ENCODE peak calls at places on chromosomes 4 and X, in seven cellular contexts. One of them, this sample, is unnamed.

GRCh38 chr4:7651461-7651921 is 216.8 kb upstream of the PSAPL1 start:
- DNase-seq in gastrocnemius medialis: no peak
- DNase-seq in mucosa of descending colon: no peak
- DNase-seq in endothelial cell of umbilical vein: no peak
- DNase-seq in colonic mucosa: no peak
- DNase-seq in heart left ventricle: no peak
- DNase-seq in SJSA1: no peak
- DNase-seq in this sample: no peak

GRCh38 chr4:88791274-88791673 is 93.6 kb upstream of the NAP1L5 start:
- DNase-seq in gastrocnemius medialis: no peak
- DNase-seq in mucosa of descending colon: no peak
- DNase-seq in endothelial cell of umbilical vein: peak; percentile 44
- DNase-seq in colonic mucosa: no peak
- DNase-seq in heart left ventricle: no peak
- DNase-seq in SJSA1: peak; percentile 14
- DNase-seq in this sample: no peak

GRCh38 chr4:138111462-138112000 is 130.6 kb downstream of the SLC7A11 start:
- DNase-seq in gastrocnemius medialis: no peak
- DNase-seq in mucosa of descending colon: no peak
- DNase-seq in endothelial cell of umbilical vein: peak; percentile 74
- DNase-seq in colonic mucosa: no peak
- DNase-seq in heart left ventricle: no peak
- DNase-seq in SJSA1: peak; percentile 96
- DNase-seq in this sample: no peak

GRCh38 chr4:111685205-111685604 is 460.0 kb upstream of the FAM241A start:
- DNase-seq in gastrocnemius medialis: no peak
- DNase-seq in mucosa of descending colon: no peak
- DNase-seq in endothelial cell of umbilical vein: no peak
- DNase-seq in colonic mucosa: no peak
- DNase-seq in heart left ventricle: no peak
- DNase-seq in SJSA1: no peak
- DNase-seq in this sample: no peak

GRCh38 chrX:15334561-15334960 is 762 bp downstream of the PIGA start:
- DNase-seq in gastrocnemius medialis: no peak
- DNase-seq in mucosa of descending colon: peak; percentile 2
- DNase-seq in endothelial cell of umbilical vein: no peak
- DNase-seq in colonic mucosa: no peak
- DNase-seq in heart left ventricle: no peak
- DNase-seq in SJSA1: peak; percentile 10
- DNase-seq in this sample: peak; percentile 11

GRCh38 chr4:2494992-2495391 is 26.1 kb downstream of the RNF4 start:
- DNase-seq in gastrocnemius medialis: no peak
- DNase-seq in mucosa of descending colon: no peak
- DNase-seq in endothelial cell of umbilical vein: no peak
- DNase-seq in colonic mucosa: no peak
- DNase-seq in heart left ventricle: peak; percentile 44
- DNase-seq in SJSA1: no peak
- DNase-seq in this sample: no peak

GRCh38 chr4:52926575-52926974 is 64.5 kb downstream of the RASL11B start:
- DNase-seq in gastrocnemius medialis: no peak
- DNase-seq in mucosa of descending colon: no peak
- DNase-seq in endothelial cell of umbilical vein: no peak
- DNase-seq in colonic mucosa: no peak
- DNase-seq in heart left ventricle: no peak
- DNase-seq in SJSA1: no peak
- DNase-seq in this sample: no peak

GRCh38 chrX:103157511-103158316 is 57.2 kb upstream of the BEX4 start:
- DNase-seq in gastrocnemius medialis: no peak
- DNase-seq in mucosa of descending colon: peak; percentile 40
- DNase-seq in endothelial cell of umbilical vein: peak; percentile 58
- DNase-seq in colonic mucosa: peak; percentile 40
- DNase-seq in heart left ventricle: no peak
- DNase-seq in SJSA1: peak; percentile 5
- DNase-seq in this sample: peak; percentile 4

GRCh38 chrX:39196192-39197102 is 395.2 kb downstream of the MID1IP1 start:
- DNase-seq in gastrocnemius medialis: peak; percentile 25
- DNase-seq in mucosa of descending colon: peak; percentile 13
- DNase-seq in endothelial cell of umbilical vein: no peak
- DNase-seq in colonic mucosa: no peak
- DNase-seq in heart left ventricle: no peak
- DNase-seq in SJSA1: peak; percentile 61
- DNase-seq in this sample: no peak

GRCh38 chrX:133654801-133655200 is 239.5 kb upstream of the GPC4 start:
- DNase-seq in gastrocnemius medialis: no peak
- DNase-seq in mucosa of descending colon: no peak
- DNase-seq in endothelial cell of umbilical vein: no peak
- DNase-seq in colonic mucosa: no peak
- DNase-seq in heart left ventricle: no peak
- DNase-seq in SJSA1: no peak
- DNase-seq in this sample: no peak

GRCh38 chr4:7945709-7946380 is 6.2 kb upstream of the AFAP1 start:
- DNase-seq in gastrocnemius medialis: no peak
- DNase-seq in mucosa of descending colon: no peak
- DNase-seq in endothelial cell of umbilical vein: no peak
- DNase-seq in colonic mucosa: no peak
- DNase-seq in heart left ventricle: no peak
- DNase-seq in SJSA1: no peak
- DNase-seq in this sample: no peak

GRCh38 chr4:127889903-127890302 is 9.2 kb downstream of the PLK4 start:
- DNase-seq in gastrocnemius medialis: no peak
- DNase-seq in mucosa of descending colon: no peak
- DNase-seq in endothelial cell of umbilical vein: no peak
- DNase-seq in colonic mucosa: no peak
- DNase-seq in heart left ventricle: no peak
- DNase-seq in SJSA1: no peak
- DNase-seq in this sample: no peak

GRCh38 chr4:88522702-88523324 is 763 bp downstream of the PYURF start:
- DNase-seq in gastrocnemius medialis: peak; percentile 5
- DNase-seq in mucosa of descending colon: peak; percentile 53
- DNase-seq in endothelial cell of umbilical vein: peak; percentile 54
- DNase-seq in colonic mucosa: peak; percentile 47
- DNase-seq in heart left ventricle: peak; percentile 40
- DNase-seq in SJSA1: peak; percentile 50
- DNase-seq in this sample: peak; percentile 39

GRCh38 chr4:70849277-70849676 is 9.6 kb upstream of the GRSF1 start:
- DNase-seq in gastrocnemius medialis: no peak
- DNase-seq in mucosa of descending colon: no peak
- DNase-seq in endothelial cell of umbilical vein: no peak
- DNase-seq in colonic mucosa: no peak
- DNase-seq in heart left ventricle: no peak
- DNase-seq in SJSA1: no peak
- DNase-seq in this sample: no peak

GRCh38 chrX:131288738-131289511 is at the start of gene IGSF1:
- DNase-seq in gastrocnemius medialis: no peak
- DNase-seq in mucosa of descending colon: peak; percentile 14
- DNase-seq in endothelial cell of umbilical vein: no peak
- DNase-seq in colonic mucosa: no peak
- DNase-seq in heart left ventricle: peak; percentile 43
- DNase-seq in SJSA1: no peak
- DNase-seq in this sample: no peak

GRCh38 chr4:149993030-149993429 is 85.2 kb upstream of the DCLK2 start:
- DNase-seq in gastrocnemius medialis: no peak
- DNase-seq in mucosa of descending colon: no peak
- DNase-seq in endothelial cell of umbilical vein: no peak
- DNase-seq in colonic mucosa: no peak
- DNase-seq in heart left ventricle: no peak
- DNase-seq in SJSA1: no peak
- DNase-seq in this sample: no peak

GRCh38 chrX:113033966-113034680 is 193.5 kb upstream of the AMOT start:
- DNase-seq in gastrocnemius medialis: no peak
- DNase-seq in mucosa of descending colon: no peak
- DNase-seq in endothelial cell of umbilical vein: no peak
- DNase-seq in colonic mucosa: no peak
- DNase-seq in heart left ventricle: no peak
- DNase-seq in SJSA1: no peak
- DNase-seq in this sample: peak; percentile 34

GRCh38 chr4:103915224-103915869 is 195.6 kb upstream of the TACR3 start:
- DNase-seq in gastrocnemius medialis: no peak
- DNase-seq in mucosa of descending colon: peak; percentile 5
- DNase-seq in endothelial cell of umbilical vein: peak; percentile 3
- DNase-seq in colonic mucosa: no peak
- DNase-seq in heart left ventricle: no peak
- DNase-seq in SJSA1: peak; percentile 7
- DNase-seq in this sample: no peak

GRCh38 chr4:79446145-79446544 is 38.1 kb upstream of the GK2 start:
- DNase-seq in gastrocnemius medialis: no peak
- DNase-seq in mucosa of descending colon: no peak
- DNase-seq in endothelial cell of umbilical vein: no peak
- DNase-seq in colonic mucosa: no peak
- DNase-seq in heart left ventricle: no peak
- DNase-seq in SJSA1: no peak
- DNase-seq in this sample: no peak

GRCh38 chr4:121227254-121227867 is 63.2 kb upstream of the TNIP3 start:
- DNase-seq in gastrocnemius medialis: no peak
- DNase-seq in mucosa of descending colon: no peak
- DNase-seq in endothelial cell of umbilical vein: no peak
- DNase-seq in colonic mucosa: no peak
- DNase-seq in heart left ventricle: no peak
- DNase-seq in SJSA1: no peak
- DNase-seq in this sample: no peak

GRCh38 chrX:147342197-147342596 is 527.7 kb upstream of the CXorf51A start:
- DNase-seq in gastrocnemius medialis: no peak
- DNase-seq in mucosa of descending colon: no peak
- DNase-seq in endothelial cell of umbilical vein: no peak
- DNase-seq in colonic mucosa: no peak
- DNase-seq in heart left ventricle: no peak
- DNase-seq in SJSA1: no peak
- DNase-seq in this sample: no peak

GRCh38 chrX:24156177-24156576 is 6.6 kb downstream of the ZFX start:
- DNase-seq in gastrocnemius medialis: no peak
- DNase-seq in mucosa of descending colon: no peak
- DNase-seq in endothelial cell of umbilical vein: no peak
- DNase-seq in colonic mucosa: no peak
- DNase-seq in heart left ventricle: no peak
- DNase-seq in SJSA1: no peak
- DNase-seq in this sample: no peak
- H3K4me1 ChIP-seq in gastrocnemius medialis: peaks cover 41% of the 10 kb centered on the region
- H3K4me1 ChIP-seq in mucosa of descending colon: no peaks in the 10 kb centered on the region
- H3K4me1 ChIP-seq in endothelial cell of umbilical vein: peaks cover 24% of the 10 kb centered on the region
- H3K4me1 ChIP-seq in colonic mucosa: no peaks in the 10 kb centered on the region
- H3K4me1 ChIP-seq in heart left ventricle: peaks cover 83% of the 10 kb centered on the region
- H3K4me1 ChIP-seq in SJSA1: peaks cover 18% of the 10 kb centered on the region
- H3K4me1 ChIP-seq in this sample: peaks cover 38% of the 10 kb centered on the region

GRCh38 chrX:106170318-106170717 is 2.2 kb downstream of the PWWP3B start:
- DNase-seq in gastrocnemius medialis: no peak
- DNase-seq in mucosa of descending colon: peak; percentile 15
- DNase-seq in endothelial cell of umbilical vein: no peak
- DNase-seq in colonic mucosa: no peak
- DNase-seq in heart left ventricle: no peak
- DNase-seq in SJSA1: no peak
- DNase-seq in this sample: no peak

GRCh38 chrX:106171293-106171692 is 3.2 kb downstream of the PWWP3B start:
- DNase-seq in gastrocnemius medialis: no peak
- DNase-seq in mucosa of descending colon: no peak
- DNase-seq in endothelial cell of umbilical vein: no peak
- DNase-seq in colonic mucosa: no peak
- DNase-seq in heart left ventricle: no peak
- DNase-seq in SJSA1: no peak
- DNase-seq in this sample: no peak

DNA sequence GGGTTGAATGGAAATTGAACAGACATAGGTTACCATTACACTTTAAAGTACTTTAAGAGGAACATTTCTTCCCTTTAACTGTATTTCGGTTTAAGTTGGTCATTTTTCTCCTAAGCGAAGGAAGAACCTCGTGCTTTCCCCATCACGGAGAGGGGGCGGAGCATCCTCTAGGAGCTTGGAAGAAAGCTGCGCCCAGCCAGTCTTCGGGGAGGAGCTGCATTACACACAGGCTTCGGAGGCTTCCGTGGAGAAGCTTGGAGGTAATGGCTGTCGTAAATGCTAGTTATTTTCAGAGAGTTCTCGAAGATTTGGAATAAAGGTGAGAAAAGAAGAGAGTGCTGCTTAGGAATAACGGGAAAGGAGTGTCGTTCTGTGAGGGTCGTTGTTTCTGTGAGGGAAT is at the start of gene PWWP3B:
- DNase-seq in gastrocnemius medialis: no peak
- DNase-seq in mucosa of descending colon: peak; percentile 41
- DNase-seq in endothelial cell of umbilical vein: no peak
- DNase-seq in colonic mucosa: peak; percentile 45
- DNase-seq in heart left ventricle: no peak
- DNase-seq in SJSA1: no peak
- DNase-seq in this sample: no peak
- H3K4me3 ChIP-seq in gastrocnemius medialis: no peak within 1 kb of the TSS
- H3K4me3 ChIP-seq in mucosa of descending colon: no peak within 1 kb of the TSS
- H3K4me3 ChIP-seq in endothelial cell of umbilical vein: no peak within 1 kb of the TSS
- H3K4me3 ChIP-seq in colonic mucosa: no peak within 1 kb of the TSS
- H3K4me3 ChIP-seq in heart left ventricle: peak within 1 kb of the TSS; percentile 23
- H3K4me3 ChIP-seq in SJSA1: no peak within 1 kb of the TSS
- H3K4me3 ChIP-seq in this sample: peak within 1 kb of the TSS; percentile 33

DNA sequence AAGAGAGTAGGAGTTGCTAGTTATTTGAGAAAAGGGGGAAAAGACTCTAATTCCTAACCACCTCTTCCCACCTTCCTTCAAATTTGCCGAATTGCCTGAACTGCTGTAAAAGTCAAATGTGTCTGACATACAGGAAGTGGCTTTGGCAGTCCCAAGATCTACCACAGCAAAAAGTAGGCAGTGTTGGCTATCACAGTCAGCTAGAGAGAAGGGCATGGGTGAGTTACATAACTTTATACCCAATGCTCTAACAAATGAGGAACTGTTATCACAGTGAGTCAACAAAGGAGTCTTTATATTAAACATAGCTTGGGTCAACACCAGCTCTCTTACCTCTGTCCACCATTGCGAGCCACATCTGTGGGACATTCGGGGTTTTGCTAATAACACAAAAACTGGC is 2.4 kb upstream of the MBNL3 start:
- DNase-seq in gastrocnemius medialis: no peak
- DNase-seq in mucosa of descending colon: peak; percentile 51
- DNase-seq in endothelial cell of umbilical vein: no peak
- DNase-seq in colonic mucosa: peak; percentile 34
- DNase-seq in heart left ventricle: no peak
- DNase-seq in SJSA1: no peak
- DNase-seq in this sample: peak; percentile 30
- H3K4me1 ChIP-seq in gastrocnemius medialis: peaks cover 6% of the 10 kb centered on the region
- H3K4me1 ChIP-seq in mucosa of descending colon: peaks cover 11% of the 10 kb centered on the region
- H3K4me1 ChIP-seq in endothelial cell of umbilical vein: peaks cover 3% of the 10 kb centered on the region
- H3K4me1 ChIP-seq in colonic mucosa: no peaks in the 10 kb centered on the region
- H3K4me1 ChIP-seq in heart left ventricle: peaks cover 18% of the 10 kb centered on the region
- H3K4me1 ChIP-seq in SJSA1: peaks cover 11% of the 10 kb centered on the region
- H3K4me1 ChIP-seq in this sample: peaks cover 27% of the 10 kb centered on the region

DNA sequence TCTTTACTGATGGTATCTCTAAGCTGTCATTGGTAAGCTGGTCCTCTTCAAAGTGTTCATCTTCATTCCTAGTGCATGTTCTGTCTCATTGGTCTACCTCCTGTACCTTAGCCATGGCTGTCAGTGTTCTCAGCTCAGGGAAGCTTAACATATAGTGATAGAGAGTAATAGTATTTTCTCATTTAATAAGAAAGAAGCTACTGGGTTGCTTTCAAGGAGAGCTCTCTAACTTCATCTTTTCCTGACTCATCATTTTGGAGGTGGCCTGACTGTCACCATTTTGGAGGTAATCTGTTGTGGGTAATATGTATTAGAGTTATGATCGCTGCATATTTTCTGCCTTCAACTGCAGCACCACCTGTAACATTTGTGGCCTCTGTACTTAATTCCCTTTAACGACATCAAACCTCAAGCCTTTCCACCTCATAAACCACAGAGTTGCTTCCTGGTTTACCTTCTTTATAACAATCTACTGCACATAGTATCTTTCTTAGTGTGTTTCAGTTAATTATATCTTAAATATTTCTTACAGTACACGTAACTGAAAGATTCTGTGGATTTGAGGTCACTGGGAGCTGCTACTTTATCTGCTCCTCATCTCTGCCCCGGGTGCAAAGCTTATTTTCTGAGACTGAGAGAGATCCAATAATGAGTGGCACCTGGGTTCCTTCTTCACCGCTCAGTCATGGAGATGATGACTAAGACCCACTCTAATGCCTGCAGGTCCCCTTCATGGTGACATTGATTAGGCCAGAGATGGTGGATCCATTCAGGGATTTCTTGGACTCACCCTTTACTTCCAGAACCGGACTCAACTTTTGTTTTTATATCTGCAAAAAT is 474.1 kb upstream of the TECRL start:
- DNase-seq in gastrocnemius medialis: no peak
- DNase-seq in mucosa of descending colon: no peak
- DNase-seq in endothelial cell of umbilical vein: no peak
- DNase-seq in colonic mucosa: no peak
- DNase-seq in heart left ventricle: no peak
- DNase-seq in SJSA1: no peak
- DNase-seq in this sample: no peak
- H3K4me3 ChIP-seq in gastrocnemius medialis: no peak overlapping the region
- H3K4me3 ChIP-seq in mucosa of descending colon: no peak overlapping the region
- H3K4me3 ChIP-seq in endothelial cell of umbilical vein: no peak overlapping the region
- H3K4me3 ChIP-seq in colonic mucosa: no peak overlapping the region
- H3K4me3 ChIP-seq in heart left ventricle: no peak overlapping the region
- H3K4me3 ChIP-seq in SJSA1: no peak overlapping the region
- H3K4me3 ChIP-seq in this sample: no peak overlapping the region

This sample was measured in PC-9.